ENCODE peak calls at places on chromosomes 5 and 9, in four cellular contexts. Q, N, E and W are unnamed samples.

GRCh38 chr9:107707419-107707837 is 217.9 kb upstream of the KLF4 start:
- DNase-seq in Q (no peak), N (no peak), E (no peak), W (no peak)

GRCh38 chr9:99782962-99783718 is 38.5 kb upstream of the NR4A3 start:
- DNase-seq in Q (no peak), N (no peak), E (no peak), W (peak)

GRCh38 chr9:87613265-87614111 is 112.4 kb upstream of the CTSL start:
- DNase-seq in Q (no peak), N (no peak), E (peak), W (no peak)

GRCh38 chr5:82164109-82164956 is 113.8 kb downstream of the RPS23 start:
- DNase-seq in Q (no peak), N (no peak), E (no peak), W (no peak)

GRCh38 chr9:98726735-98727134 is 18.0 kb upstream of the GABBR2 start:
- DNase-seq in Q (no peak), N (no peak), E (peak), W (no peak)

GRCh38 chr5:120778491-120779293 is 314.6 kb downstream of the PRR16 start:
- DNase-seq in Q (no peak), N (no peak), E (no peak), W (no peak)

GRCh38 chr9:71984388-71985069 is 73.1 kb downstream of the C9orf85 start:
- DNase-seq in Q (no peak), N (no peak), E (no peak), W (no peak)

GRCh38 chr5:168282120-168282519 is 9.3 kb upstream of the WWC1 start:
- DNase-seq in Q (no peak), N (no peak), E (no peak), W (no peak)

GRCh38 chr5:139391570-139392323 is 2.0 kb upstream of the MZB1 start:
- DNase-seq in Q (no peak), N (no peak), E (no peak), W (peak)

GRCh38 chr9:74949859-74950258 is 2.9 kb downstream of the C9orf40 start:
- DNase-seq in Q (no peak), N (no peak), E (no peak), W (no peak)

GRCh38 chr5:53052499-53052898 is 57.1 kb downstream of the MOCS2 start:
- DNase-seq in Q (no peak), N (no peak), E (no peak), W (no peak)

GRCh38 chr9:68574150-68574549 is 33.5 kb upstream of the TMEM252 start:
- DNase-seq in Q (no peak), N (no peak), E (no peak), W (no peak)

GRCh38 chr5:170743876-170744212 is 39.7 kb upstream of the GABRP start:
- DNase-seq in Q (no peak), N (no peak), E (no peak), W (no peak)

GRCh38 chr5:141858084-141858765 is 20.0 kb downstream of the PCDH1 start:
- DNase-seq in Q (no peak), N (no peak), E (peak), W (no peak)

GRCh38 chr5:82334856-82335255 is 56.7 kb upstream of the RPS23 start:
- DNase-seq in Q (no peak), N (no peak), E (no peak), W (no peak)

GRCh38 chr9:86944974-86945867 is 2.1 kb downstream of the GAS1 start:
- DNase-seq in Q (no peak), N (no peak), E (peak), W (no peak)

GRCh38 chr9:119873877-119874276 is 504.6 kb upstream of the BRINP1 start:
- DNase-seq in Q (no peak), N (no peak), E (no peak), W (no peak)

GRCh38 chr5:126208691-126209090 is 214.5 kb upstream of the GRAMD2B start:
- DNase-seq in Q (no peak), N (no peak), E (no peak), W (no peak)

GRCh38 chr9:72362680-72363139 is 2.3 kb downstream of the ZFAND5 start:
- DNase-seq in Q (no peak), N (peak), E (peak), W (peak)

GRCh38 chr5:148403344-148403743 is 19.6 kb downstream of the FBXO38 start:
- DNase-seq in Q (no peak), N (no peak), E (no peak), W (peak)

GRCh38 chr5:142780871-142781270 is 10.7 kb downstream of the ARHGAP26 start:
- DNase-seq in Q (no peak), N (no peak), E (no peak), W (no peak)

GRCh38 chr5:1052076-1052475 is 43.5 kb downstream of the NKD2 start:
- DNase-seq in Q (no peak), N (no peak), E (no peak), W (no peak)

GRCh38 chr9:97985058-97985861 is 2.1 kb downstream of the ANP32B start:
- DNase-seq in Q (no peak), N (peak), E (no peak), W (no peak)

GRCh38 chr5:90878081-90878480 is 319.5 kb downstream of the ADGRV1 start:
- DNase-seq in Q (no peak), N (no peak), E (peak), W (no peak)

GRCh38 chr5:135437796-135438560 is 9.2 kb downstream of the DCANP1 start:
- DNase-seq in Q (peak), N (no peak), E (peak), W (no peak)

GRCh38 chr9:68619636-68620035 is 79.0 kb upstream of the TMEM252 start:
- DNase-seq in Q (no peak), N (no peak), E (no peak), W (no peak)

GRCh38 chr9:134498767-134499166 is 142.8 kb upstream of the COL5A1 start:
- DNase-seq in Q (no peak), N (no peak), E (no peak), W (no peak)

GRCh38 chr9:131885144-131885609 is 145.3 kb upstream of the RAPGEF1 start:
- DNase-seq in Q (no peak), N (no peak), E (peak), W (no peak)

GRCh38 chr9:130692365-130692764 is 1.2 kb upstream of the EXOSC2 start:
- DNase-seq in Q (no peak), N (no peak), E (no peak), W (peak)

GRCh38 chr9:87471746-87472145 is 25.9 kb upstream of the DAPK1 start:
- DNase-seq in Q (no peak), N (no peak), E (no peak), W (no peak)

GRCh38 chr5:146588331-146588730 is 72.3 kb upstream of the GPR151 start:
- DNase-seq in Q (no peak), N (no peak), E (no peak), W (no peak)

GRCh38 chr5:55324815-55325418 is 17.1 kb downstream of the MTREX start:
- DNase-seq in Q (no peak), N (no peak), E (no peak), W (no peak)

GRCh38 chr5:8954801-8955200 is 591.1 kb downstream of the SEMA5A start:
- DNase-seq in Q (no peak), N (no peak), E (no peak), W (no peak)

GRCh38 chr5:142597546-142598337 is 88.1 kb downstream of the FGF1 start:
- DNase-seq in Q (no peak), N (no peak), E (peak), W (no peak)

GRCh38 chr5:72015103-72015548 is 92.1 kb upstream of the MAP1B start:
- DNase-seq in Q (no peak), N (no peak), E (peak), W (no peak)